ENCODE peak calls at places on chromosomes 3 and 15, in four cellular contexts. H is progenitor cell of endocrine pancreas, J is left ventricle myocardium inferior, T is tibial artery. D is an unnamed sample.

GRCh38 chr15:38085931-38086562 is 151.6 kb downstream of the TMCO5A start:
- DNase-seq in H (no peak), T (no peak), J (no peak), D (no peak)

GRCh38 chr3:108090066-108090700 is 648 bp downstream of the CD47 start:
- DNase-seq in T (peak; percentile 72), J (peak; percentile 25), H (no peak), D (no peak)

GRCh38 chr15:48498828-48499227 is 146.7 kb downstream of the FBN1 start:
- DNase-seq in H (no peak), J (no peak), T (no peak), D (no peak)

GRCh38 chr15:69838951-69839350 is 258.8 kb downstream of the TLE3 start:
- DNase-seq in T (no peak), J (no peak), H (no peak), D (no peak)

GRCh38 chr15:70611286-70611685 is 152.1 kb downstream of the UACA start:
- DNase-seq in T (no peak), J (no peak), H (no peak), D (no peak)

GRCh38 chr3:50338989-50339388 is 1.6 kb downstream of the RASSF1 start:
- DNase-seq in T (no peak), J (no peak), H (no peak), D (no peak)

GRCh38 chr3:94167796-94168195 is 104.9 kb downstream of the NSUN3 start:
- DNase-seq in T (no peak), J (no peak), H (no peak), D (no peak)

GRCh38 chr3:124593442-124593829 is 136.8 kb upstream of the UMPS start:
- DNase-seq in H (no peak), T (no peak), J (no peak), D (no peak)

GRCh38 chr3:89216021-89216739 is 108.8 kb downstream of the EPHA3 start:
- DNase-seq in J (no peak), T (no peak), H (no peak), D (no peak)

GRCh38 chr15:75468908-75469307 is 17.4 kb upstream of the SIN3A start:
- DNase-seq in H (no peak), T (no peak), J (no peak), D (no peak)

GRCh38 chr3:180433172-180433571 is 168.8 kb upstream of the TTC14 start:
- DNase-seq in H (no peak), J (no peak), T (no peak), D (no peak)

GRCh38 chr3:48222616-48223513 is at the start of gene CAMP:
- DNase-seq in H (no peak), J (peak; percentile 72), T (peak; percentile 87), D (no peak)

GRCh38 chr3:195003006-195003892 is 267.7 kb downstream of the XXYLT1 start:
- DNase-seq in J (peak; percentile 84), T (peak; percentile 78), H (no peak), D (no peak)

GRCh38 chr3:60079076-60079475 is 1029.3 kb upstream of the CFAP20DC start:
- DNase-seq in T (no peak), H (no peak), J (no peak), D (no peak)

GRCh38 chr3:99960941-99961340 is 143.3 kb downstream of the CMSS1 start:
- DNase-seq in H (no peak), T (no peak), J (no peak), D (peak; percentile 5)

GRCh38 chr3:179760944-179761343 is 108.1 kb downstream of the USP13 start:
- DNase-seq in H (no peak), J (no peak), T (no peak), D (no peak)

GRCh38 chr3:62211675-62212429 is 161.5 kb downstream of the FEZF2 start:
- DNase-seq in T (no peak), H (no peak), J (no peak), D (no peak)
- TF ChIP-seq CTCF in T (no peak), H (peak; percentile 15), J (no peak), D (no peak)

GRCh38 chr3:166291510-166291909 is 454.3 kb upstream of the BCHE start:
- DNase-seq in H (no peak), J (no peak), T (no peak), D (no peak)
- TF ChIP-seq CTCF in H (no peak), J (no peak), T (no peak), D (no peak)

GRCh38 chr15:101017041-101017754 is 98.0 kb downstream of the LRRK1 start:
- DNase-seq in J (no peak), H (no peak), T (no peak), D (no peak)
- TF ChIP-seq CTCF in J (no peak), H (peak; percentile 37), T (no peak), D (no peak)

GRCh38 chr15:61907753-61908086 is 152.5 kb downstream of the VPS13C start:
- DNase-seq in J (no peak), T (no peak), H (no peak), D (no peak)

GRCh38 chr15:61910839-61911369 is 149.3 kb downstream of the VPS13C start:
- DNase-seq in J (no peak), T (no peak), H (no peak), D (no peak)

GRCh38 chr15:61906961-61907752 is 153.1 kb downstream of the VPS13C start:
- DNase-seq in H (no peak), J (no peak), T (no peak), D (no peak)

DNA sequence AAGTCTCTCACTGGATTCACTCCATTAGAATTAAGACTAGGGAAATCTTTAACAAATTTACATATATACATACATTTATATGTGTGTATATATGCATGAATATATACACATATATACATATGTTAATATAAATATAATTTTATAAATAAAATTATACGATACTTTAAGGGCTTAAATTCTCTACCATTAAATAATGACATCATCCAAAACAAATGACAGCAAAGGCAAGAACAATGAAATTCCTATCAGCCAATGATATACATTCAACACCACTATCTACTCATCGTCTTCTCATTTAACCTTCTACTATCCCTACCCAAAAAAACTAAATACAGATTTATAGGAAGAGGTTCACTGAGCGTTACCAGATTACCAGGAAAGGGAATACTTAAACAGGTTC is 152.0 kb downstream of the VPS13C start:
- DNase-seq in J (no peak), T (no peak), H (no peak), D (no peak)
- TF ChIP-seq CTCF in J (no peak), T (no peak), H (no peak), D (no peak)

GRCh38 chr15:88913017-88913849 is at the start of gene MFGE8:
- DNase-seq in T (peak; percentile 92), J (peak; percentile 87), H (peak; percentile 82), D (peak; percentile 93)
- TF ChIP-seq CTCF in T (no peak), J (peak; percentile 30), H (peak; percentile 37), D (no peak)

GRCh38 chr15:57319226-57319918 is 56.9 kb upstream of the CGNL1 start:
- DNase-seq in H (no peak), J (no peak), T (no peak), D (no peak)
- TF ChIP-seq CTCF in H (no peak), J (no peak), T (no peak), D (no peak)

GRCh38 chr3:66200147-66200546 is 20.7 kb upstream of the SLC25A26 start:
- DNase-seq in J (no peak), T (no peak), H (no peak), D (no peak)
- TF ChIP-seq CTCF in J (no peak), T (no peak), H (no peak), D (no peak)

D was measured in nephron progenitor cell.